ENCODE peak calls at places on chromosome 10, in six cellular contexts. K is left ventricle myocardium inferior; X is activated CD8-positive, alpha-beta memory T cell treated with anti-CD3 and anti-CD28 coated beads for 48 hours; U is T47D; D is effector CD4-positive, alpha-beta T cell; Z is EH. I is an unnamed sample.

GRCh38 chr10:129877773-129878371 is 86.2 kb downstream of the EBF3 start:
- DNase-seq in K (no peak), X (no peak), U (no peak), D (peak; percentile 14), Z (no peak), I (no peak)

GRCh38 chr10:43054593-43054992 is 22.3 kb upstream of the RET start:
- DNase-seq in K (peak; percentile 5), X (no peak), U (no peak), D (no peak), Z (no peak), I (peak; percentile 2)

GRCh38 chr10:59881640-59882039 is 24.7 kb downstream of the CCDC6 start:
- DNase-seq in K (no peak), X (no peak), U (no peak), D (no peak), Z (no peak), I (no peak)

GRCh38 chr10:43362191-43362839 is 9.1 kb upstream of the FXYD4 start:
- DNase-seq in K (peak; percentile 97), X (peak; percentile 85), U (peak; percentile 95), D (peak; percentile 98), Z (peak; percentile 87), I (peak; percentile 98)

GRCh38 chr10:68742397-68742796 is 21.4 kb downstream of the CCAR1 start:
- DNase-seq in K (no peak), X (no peak), U (no peak), D (no peak), Z (no peak), I (no peak)

GRCh38 chr10:42866115-42866995 is 83.8 kb downstream of the BMS1 start:
- DNase-seq in K (peak; percentile 80), X (no peak), U (peak; percentile 91), D (peak; percentile 17), Z (peak; percentile 79), I (peak; percentile 89)

GRCh38 chr10:71584461-71584860 is 135.1 kb downstream of the C10orf105 start:
- DNase-seq in K (no peak), X (no peak), U (no peak), D (no peak), Z (no peak), I (no peak)

GRCh38 chr10:58665361-58665760 is 152.7 kb downstream of the BICC1 start:
- DNase-seq in K (no peak), X (no peak), U (no peak), D (no peak), Z (no peak), I (no peak)

GRCh38 chr10:1874533-1874932 is 137.2 kb upstream of the ADARB2 start:
- DNase-seq in K (no peak), X (no peak), U (no peak), D (no peak), Z (no peak), I (no peak)

GRCh38 chr10:47237316-47238260 is 62.4 kb upstream of the GDF10 start:
- DNase-seq in K (no peak), X (no peak), U (no peak), D (no peak), Z (no peak), I (no peak)

GRCh38 chr10:60175418-60175817 is 214.3 kb downstream of the ANK3 start:
- DNase-seq in K (no peak), X (no peak), U (no peak), D (no peak), Z (peak; percentile 3), I (no peak)

I was measured in heart left ventricle.